ENCODE peak calls at places on chromosomes 13 and 19, in four cellular contexts. One of them, this sample, is unnamed.

GRCh38 chr19:2215281-2215751 is 20.8 kb downstream of the PLEKHJ1 start:
- DNase-seq in activated CD4-positive, alpha-beta memory T cell treated with anti-CD3 and anti-CD28 coated beads, Interleukin-2, amount 10 ng/mL, durations not matched to agents 7 days and 5 days: peak; percentile 27
- DNase-seq in amniotic epithelial cell: no peak
- DNase-seq in GM04503: no peak
- DNase-seq in this sample: peak; percentile 76

GRCh38 chr13:98384739-98385138 is 192.2 kb downstream of the STK24 start:
- DNase-seq in activated CD4-positive, alpha-beta memory T cell treated with anti-CD3 and anti-CD28 coated beads, Interleukin-2, amount 10 ng/mL, durations not matched to agents 7 days and 5 days: no peak
- DNase-seq in amniotic epithelial cell: peak; percentile 65
- DNase-seq in GM04503: peak; percentile 50
- DNase-seq in this sample: no peak

GRCh38 chr19:55080915-55081772 is 5.5 kb downstream of the EPS8L1 start:
- DNase-seq in activated CD4-positive, alpha-beta memory T cell treated with anti-CD3 and anti-CD28 coated beads, Interleukin-2, amount 10 ng/mL, durations not matched to agents 7 days and 5 days: peak; percentile 97
- DNase-seq in amniotic epithelial cell: peak; percentile 51
- DNase-seq in GM04503: no peak
- DNase-seq in this sample: peak; percentile 96

GRCh38 chr19:14443632-14444216 is 10.6 kb downstream of the PKN1 start:
- DNase-seq in activated CD4-positive, alpha-beta memory T cell treated with anti-CD3 and anti-CD28 coated beads, Interleukin-2, amount 10 ng/mL, durations not matched to agents 7 days and 5 days: no peak
- DNase-seq in amniotic epithelial cell: no peak
- DNase-seq in GM04503: no peak
- DNase-seq in this sample: no peak

GRCh38 chr19:18300930-18301717 is 19.7 kb upstream of the JUND start:
- DNase-seq in activated CD4-positive, alpha-beta memory T cell treated with anti-CD3 and anti-CD28 coated beads, Interleukin-2, amount 10 ng/mL, durations not matched to agents 7 days and 5 days: no peak
- DNase-seq in amniotic epithelial cell: peak; percentile 76
- DNase-seq in GM04503: no peak
- DNase-seq in this sample: no peak

GRCh38 chr13:26529441-26529840 is 28.0 kb upstream of the WASF3 start:
- DNase-seq in activated CD4-positive, alpha-beta memory T cell treated with anti-CD3 and anti-CD28 coated beads, Interleukin-2, amount 10 ng/mL, durations not matched to agents 7 days and 5 days: peak; percentile 34
- DNase-seq in amniotic epithelial cell: peak; percentile 58
- DNase-seq in GM04503: peak; percentile 3
- DNase-seq in this sample: no peak

GRCh38 chr19:53195265-53195879 is 2.2 kb upstream of the ZNF665 start:
- DNase-seq in activated CD4-positive, alpha-beta memory T cell treated with anti-CD3 and anti-CD28 coated beads, Interleukin-2, amount 10 ng/mL, durations not matched to agents 7 days and 5 days: peak; percentile 79
- DNase-seq in amniotic epithelial cell: peak; percentile 76
- DNase-seq in GM04503: peak; percentile 41
- DNase-seq in this sample: peak; percentile 88

GRCh38 chr19:751501-752341 is 809 bp downstream of the MISP start:
- DNase-seq in activated CD4-positive, alpha-beta memory T cell treated with anti-CD3 and anti-CD28 coated beads, Interleukin-2, amount 10 ng/mL, durations not matched to agents 7 days and 5 days: no peak
- DNase-seq in amniotic epithelial cell: peak; percentile 76
- DNase-seq in GM04503: peak; percentile 49
- DNase-seq in this sample: no peak

GRCh38 chr13:71814806-71815205 is 52.2 kb downstream of the DACH1 start:
- DNase-seq in activated CD4-positive, alpha-beta memory T cell treated with anti-CD3 and anti-CD28 coated beads, Interleukin-2, amount 10 ng/mL, durations not matched to agents 7 days and 5 days: no peak
- DNase-seq in amniotic epithelial cell: no peak
- DNase-seq in GM04503: no peak
- DNase-seq in this sample: no peak

GRCh38 chr13:113827021-113827420 is 36.9 kb downstream of the GAS6 start:
- DNase-seq in activated CD4-positive, alpha-beta memory T cell treated with anti-CD3 and anti-CD28 coated beads, Interleukin-2, amount 10 ng/mL, durations not matched to agents 7 days and 5 days: no peak
- DNase-seq in amniotic epithelial cell: no peak
- DNase-seq in GM04503: no peak
- DNase-seq in this sample: no peak

GRCh38 chr19:3699071-3699740 is 1.1 kb downstream of the PIP5K1C start:
- DNase-seq in activated CD4-positive, alpha-beta memory T cell treated with anti-CD3 and anti-CD28 coated beads, Interleukin-2, amount 10 ng/mL, durations not matched to agents 7 days and 5 days: peak; percentile 24
- DNase-seq in amniotic epithelial cell: peak; percentile 27
- DNase-seq in GM04503: no peak
- DNase-seq in this sample: peak; percentile 70

GRCh38 chr13:29969286-29969685 is 118.9 kb upstream of the UBL3 start:
- DNase-seq in activated CD4-positive, alpha-beta memory T cell treated with anti-CD3 and anti-CD28 coated beads, Interleukin-2, amount 10 ng/mL, durations not matched to agents 7 days and 5 days: no peak
- DNase-seq in amniotic epithelial cell: peak; percentile 98
- DNase-seq in GM04503: peak; percentile 87
- DNase-seq in this sample: no peak

GRCh38 chr13:41588899-41589298 is 131.5 kb downstream of the RGCC start:
- DNase-seq in activated CD4-positive, alpha-beta memory T cell treated with anti-CD3 and anti-CD28 coated beads, Interleukin-2, amount 10 ng/mL, durations not matched to agents 7 days and 5 days: no peak
- DNase-seq in amniotic epithelial cell: peak; percentile 92
- DNase-seq in GM04503: peak; percentile 88
- DNase-seq in this sample: peak; percentile 68

GRCh38 chr13:101204270-101205011 is 211.9 kb downstream of the NALCN start:
- DNase-seq in activated CD4-positive, alpha-beta memory T cell treated with anti-CD3 and anti-CD28 coated beads, Interleukin-2, amount 10 ng/mL, durations not matched to agents 7 days and 5 days: no peak
- DNase-seq in amniotic epithelial cell: no peak
- DNase-seq in GM04503: peak; percentile 13
- DNase-seq in this sample: no peak